ENCODE peak calls at places on chromosomes 1 and 21, in eight cellular contexts. One of them, this sample, is unnamed.

GRCh38 chr21:29078884-29079765 is 5.7 kb upstream of the CCT8 start:
- DNase-seq in COLO829: no peak
- DNase-seq in left colon: no peak
- DNase-seq in activated CD8-positive, alpha-beta memory T cell treated with anti-CD3 and anti-CD28 coated beads, Interleukin-2, amount 50 U/mL, for 48 hours: no peak
- DNase-seq in ACHN: no peak
- DNase-seq in stimulated activated naive CD8-positive, alpha-beta T cell treated with anti-CD3 and anti-CD28 coated beads, Interleukin-15, amount 100 ng/mL, for 72 hours: peak
- DNase-seq in tibial artery: no peak
- DNase-seq in NCI-H1694 treated with DMSO at 0.1 percent for 48 hours: no peak
- DNase-seq in this sample: peak

GRCh38 chr1:22665752-22666151 is 12.7 kb downstream of the C1QB start:
- DNase-seq in COLO829: no peak
- DNase-seq in left colon: no peak
- DNase-seq in activated CD8-positive, alpha-beta memory T cell treated with anti-CD3 and anti-CD28 coated beads, Interleukin-2, amount 50 U/mL, for 48 hours: no peak
- DNase-seq in ACHN: peak
- DNase-seq in stimulated activated naive CD8-positive, alpha-beta T cell treated with anti-CD3 and anti-CD28 coated beads, Interleukin-15, amount 100 ng/mL, for 72 hours: no peak
- DNase-seq in tibial artery: no peak
- DNase-seq in NCI-H1694 treated with DMSO at 0.1 percent for 48 hours: peak
- DNase-seq in this sample: peak

GRCh38 chr1:248926401-248927182 is 20.6 kb downstream of the PGBD2 start:
- DNase-seq in COLO829: no peak
- DNase-seq in left colon: no peak
- DNase-seq in activated CD8-positive, alpha-beta memory T cell treated with anti-CD3 and anti-CD28 coated beads, Interleukin-2, amount 50 U/mL, for 48 hours: no peak
- DNase-seq in ACHN: no peak
- DNase-seq in stimulated activated naive CD8-positive, alpha-beta T cell treated with anti-CD3 and anti-CD28 coated beads, Interleukin-15, amount 100 ng/mL, for 72 hours: no peak
- DNase-seq in tibial artery: no peak
- DNase-seq in NCI-H1694 treated with DMSO at 0.1 percent for 48 hours: no peak
- DNase-seq in this sample: peak

GRCh38 chr21:45033791-45034555 is 40.4 kb upstream of the ADARB1 start:
- DNase-seq in COLO829: no peak
- DNase-seq in left colon: no peak
- DNase-seq in activated CD8-positive, alpha-beta memory T cell treated with anti-CD3 and anti-CD28 coated beads, Interleukin-2, amount 50 U/mL, for 48 hours: no peak
- DNase-seq in ACHN: no peak
- DNase-seq in stimulated activated naive CD8-positive, alpha-beta T cell treated with anti-CD3 and anti-CD28 coated beads, Interleukin-15, amount 100 ng/mL, for 72 hours: no peak
- DNase-seq in tibial artery: peak
- DNase-seq in NCI-H1694 treated with DMSO at 0.1 percent for 48 hours: no peak
- DNase-seq in this sample: no peak

GRCh38 chr1:191134796-191135195 is 657.1 kb upstream of the BRINP3 start:
- DNase-seq in COLO829: no peak
- DNase-seq in left colon: no peak
- DNase-seq in activated CD8-positive, alpha-beta memory T cell treated with anti-CD3 and anti-CD28 coated beads, Interleukin-2, amount 50 U/mL, for 48 hours: no peak
- DNase-seq in ACHN: no peak
- DNase-seq in stimulated activated naive CD8-positive, alpha-beta T cell treated with anti-CD3 and anti-CD28 coated beads, Interleukin-15, amount 100 ng/mL, for 72 hours: no peak
- DNase-seq in tibial artery: no peak
- DNase-seq in NCI-H1694 treated with DMSO at 0.1 percent for 48 hours: no peak
- DNase-seq in this sample: peak

GRCh38 chr1:162633327-162633762 is 1.1 kb downstream of the DDR2 start:
- DNase-seq in COLO829: no peak
- DNase-seq in left colon: no peak
- DNase-seq in activated CD8-positive, alpha-beta memory T cell treated with anti-CD3 and anti-CD28 coated beads, Interleukin-2, amount 50 U/mL, for 48 hours: no peak
- DNase-seq in ACHN: no peak
- DNase-seq in stimulated activated naive CD8-positive, alpha-beta T cell treated with anti-CD3 and anti-CD28 coated beads, Interleukin-15, amount 100 ng/mL, for 72 hours: no peak
- DNase-seq in tibial artery: no peak
- DNase-seq in NCI-H1694 treated with DMSO at 0.1 percent for 48 hours: no peak
- DNase-seq in this sample: peak

GRCh38 chr1:200342511-200343400 is 67.1 kb downstream of the ZNF281 start:
- DNase-seq in COLO829: no peak
- DNase-seq in left colon: no peak
- DNase-seq in activated CD8-positive, alpha-beta memory T cell treated with anti-CD3 and anti-CD28 coated beads, Interleukin-2, amount 50 U/mL, for 48 hours: no peak
- DNase-seq in ACHN: no peak
- DNase-seq in stimulated activated naive CD8-positive, alpha-beta T cell treated with anti-CD3 and anti-CD28 coated beads, Interleukin-15, amount 100 ng/mL, for 72 hours: no peak
- DNase-seq in tibial artery: no peak
- DNase-seq in NCI-H1694 treated with DMSO at 0.1 percent for 48 hours: no peak
- DNase-seq in this sample: no peak

GRCh38 chr1:53715478-53715877 is 23.5 kb downstream of the GLIS1 start:
- DNase-seq in COLO829: no peak
- DNase-seq in left colon: no peak
- DNase-seq in activated CD8-positive, alpha-beta memory T cell treated with anti-CD3 and anti-CD28 coated beads, Interleukin-2, amount 50 U/mL, for 48 hours: no peak
- DNase-seq in ACHN: peak
- DNase-seq in stimulated activated naive CD8-positive, alpha-beta T cell treated with anti-CD3 and anti-CD28 coated beads, Interleukin-15, amount 100 ng/mL, for 72 hours: no peak
- DNase-seq in tibial artery: no peak
- DNase-seq in NCI-H1694 treated with DMSO at 0.1 percent for 48 hours: peak
- DNase-seq in this sample: peak

GRCh38 chr1:153262462-153263157 is 3.1 kb downstream of the LORICRIN start:
- DNase-seq in COLO829: no peak
- DNase-seq in left colon: no peak
- DNase-seq in activated CD8-positive, alpha-beta memory T cell treated with anti-CD3 and anti-CD28 coated beads, Interleukin-2, amount 50 U/mL, for 48 hours: no peak
- DNase-seq in ACHN: no peak
- DNase-seq in stimulated activated naive CD8-positive, alpha-beta T cell treated with anti-CD3 and anti-CD28 coated beads, Interleukin-15, amount 100 ng/mL, for 72 hours: no peak
- DNase-seq in tibial artery: no peak
- DNase-seq in NCI-H1694 treated with DMSO at 0.1 percent for 48 hours: no peak
- DNase-seq in this sample: no peak

GRCh38 chr21:42164064-42164789 is 54.7 kb upstream of the ABCG1 start:
- DNase-seq in COLO829: no peak
- DNase-seq in left colon: peak
- DNase-seq in activated CD8-positive, alpha-beta memory T cell treated with anti-CD3 and anti-CD28 coated beads, Interleukin-2, amount 50 U/mL, for 48 hours: peak
- DNase-seq in ACHN: peak
- DNase-seq in stimulated activated naive CD8-positive, alpha-beta T cell treated with anti-CD3 and anti-CD28 coated beads, Interleukin-15, amount 100 ng/mL, for 72 hours: peak
- DNase-seq in tibial artery: no peak
- DNase-seq in NCI-H1694 treated with DMSO at 0.1 percent for 48 hours: no peak
- DNase-seq in this sample: peak